ENCODE peak calls at places on chromosomes 1 and 21, in ten cellular contexts. G, X, T, B, Z, H, A, J, F and I are unnamed samples. For H3K9me3, the result is how much of the 10 kb centered on the place peaks cover.

GRCh38 chr21:42829954-42830353 is 49.4 kb downstream of the WDR4 start:
- DNase-seq in T (no peak), J (no peak), Z (no peak), X (no peak), A (no peak), G (no peak), F (no peak), B (no peak), H (no peak), I (no peak)

GRCh38 chr1:155834296-155834926 is 22.6 kb downstream of the GON4L start:
- DNase-seq in A (no peak), T (no peak), F (peak), H (no peak), B (no peak), X (no peak), Z (no peak), G (peak), J (peak), I (no peak)

GRCh38 chr1:31934706-31935629 is 3.2 kb downstream of the PTP4A2 start:
- DNase-seq in T (no peak), J (peak), A (no peak), H (no peak), X (no peak), F (no peak), B (no peak), G (peak), Z (no peak), I (peak)

GRCh38 chr1:230641346-230641745 is 935 bp upstream of the COG2 start:
- DNase-seq in H (no peak), X (no peak), G (peak), F (no peak), Z (no peak), T (no peak), B (no peak), J (no peak), A (no peak), I (no peak)

GRCh38 chr1:108591471-108591870 is 31.6 kb downstream of the EEIG2 start:
- DNase-seq in A (no peak), G (no peak), J (no peak), B (no peak), X (peak), H (no peak), F (no peak), T (no peak), Z (no peak), I (no peak)

GRCh38 chr1:181105134-181106021 is 16.9 kb downstream of the IER5 start:
- DNase-seq in F (peak), J (peak), H (peak), A (peak), G (peak), T (peak), Z (no peak), X (peak), B (peak), I (peak)

GRCh38 chr1:53551428-53551995 is 92.3 kb downstream of the DMRTB1 start:
- DNase-seq in B (no peak), G (no peak), F (no peak), X (peak), Z (no peak), J (no peak), A (no peak), T (no peak), H (no peak), I (peak)

GRCh38 chr1:181680871-181681270 is 197.6 kb downstream of the CACNA1E start:
- DNase-seq in G (no peak), B (no peak), Z (no peak), F (no peak), A (no peak), J (no peak), X (no peak), T (no peak), H (no peak), I (no peak)

GRCh38 chr21:46111857-46112730 is 14.2 kb downstream of the COL6A2 start:
- DNase-seq in H (no peak), A (no peak), T (no peak), J (peak), B (peak), X (peak), Z (no peak), F (peak), G (no peak), I (peak)

GRCh38 chr1:17878837-17879236 is 123.7 kb downstream of the ACTL8 start:
- DNase-seq in Z (no peak), J (no peak), T (no peak), G (peak), A (no peak), H (no peak), F (peak), X (no peak), B (no peak), I (no peak)

GRCh38 chr21:45570071-45570470 is 27.8 kb upstream of the SLC19A1 start:
- DNase-seq in H (no peak), T (no peak), F (peak), J (no peak), B (no peak), A (no peak), Z (no peak), G (no peak), X (peak), I (no peak)

GRCh38 chr1:106975944-106976343 is 80.5 kb upstream of the PRMT6 start:
- DNase-seq in J (no peak), X (no peak), G (peak), A (no peak), Z (no peak), H (no peak), T (no peak), F (no peak), B (no peak), I (no peak)

GRCh38 chr1:16677552-16678423 is 11.0 kb upstream of the RNU1-3 start:
- DNase-seq in B (no peak), Z (peak), A (no peak), G (peak), F (peak), H (peak), X (no peak), T (peak), J (peak), I (no peak)

GRCh38 chr21:8993943-8994639 is 1527.3 kb upstream of the TPTE start:
- DNase-seq in Z (no peak), F (no peak), G (no peak), B (no peak), X (no peak), T (no peak), H (no peak), A (no peak), J (no peak), I (no peak)
- H3K9me3 ChIP-seq in Z (under half), F (under half), G (under half), B (under half), X (under half), T (under half), H (under half), A (half or more), J (under half), I (under half)

GRCh38 chr1:203290261-203291089 is 14.8 kb upstream of the BTG2 start:
- DNase-seq in G (peak), B (peak), X (peak), F (peak), A (peak), H (no peak), Z (no peak), J (peak), T (no peak), I (peak)
- TF ChIP-seq POLR2A in G (no peak), B (peak), X (no peak), F (peak), A (peak), H (no peak), Z (peak), J (no peak), T (no peak), I (peak)

GRCh38 chr1:152078831-152079549 is 9.9 kb downstream of the TCHHL1 start:
- DNase-seq in H (no peak), B (no peak), Z (no peak), G (no peak), T (no peak), A (no peak), X (no peak), J (no peak), F (no peak), I (no peak)
- H3K9me3 ChIP-seq in H (under half), B (under half), Z (under half), G (under half), T (under half), A (under half), X (under half), J (under half), F (under half), I (under half)

GRCh38 chr1:9823693-9823942 is 147 bp downstream of the CLSTN1 start:
- DNase-seq in F (no peak), Z (no peak), B (no peak), H (no peak), G (no peak), A (no peak), T (no peak), J (peak), X (no peak), I (no peak)
- TF ChIP-seq POLR2A in F (peak), Z (peak), B (no peak), H (peak), G (peak), A (no peak), T (peak), J (peak), X (no peak), I (peak)

GRCh38 chr1:116402333-116402732 is 29.3 kb downstream of the ATP1A1 start:
- DNase-seq in J (no peak), H (no peak), A (no peak), F (no peak), G (no peak), Z (no peak), X (no peak), T (no peak), B (no peak), I (no peak)
- H3K9me3 ChIP-seq in J (under half), H (under half), A (under half), F (under half), G (under half), Z (under half), X (under half), T (under half), B (under half), I (under half)

GRCh38 chr1:85333186-85333585 is 56.8 kb upstream of the BCL10 start:
- DNase-seq in G (no peak), J (no peak), B (no peak), X (no peak), Z (no peak), T (no peak), A (no peak), F (no peak), H (no peak), I (no peak)

GRCh38 chr1:85330206-85330605 is 53.8 kb upstream of the BCL10 start:
- DNase-seq in F (no peak), H (no peak), B (no peak), X (no peak), Z (no peak), J (no peak), A (no peak), G (peak), T (peak), I (no peak)

GRCh38 chr1:85328713-85329376 is 52.4 kb upstream of the BCL10 start:
- DNase-seq in B (no peak), H (peak), J (no peak), F (peak), T (peak), X (no peak), G (peak), Z (no peak), A (no peak), I (no peak)

GRCh38 chr1:85332575-85332974 is 56.1 kb upstream of the BCL10 start:
- DNase-seq in F (no peak), A (no peak), H (no peak), X (no peak), Z (no peak), J (no peak), B (no peak), T (no peak), G (no peak), I (no peak)

GRCh38 chr1:85330711-85331290 is 54.4 kb upstream of the BCL10 start:
- DNase-seq in X (no peak), T (no peak), A (no peak), H (no peak), B (no peak), Z (no peak), F (peak), J (no peak), G (peak), I (no peak)
- TF ChIP-seq POLR2A in X (no peak), T (no peak), A (no peak), H (no peak), B (no peak), Z (no peak), F (no peak), J (no peak), G (peak), I (no peak)

GRCh38 chr1:13539683-13540082 is 25.9 kb upstream of the LRRC38 start:
- DNase-seq in X (no peak), F (no peak), B (no peak), T (no peak), A (no peak), G (no peak), J (no peak), Z (no peak), H (no peak), I (no peak)

GRCh38 chr1:13538832-13539231 is 25.0 kb upstream of the LRRC38 start:
- DNase-seq in F (no peak), B (no peak), J (no peak), T (no peak), G (no peak), X (no peak), A (no peak), H (no peak), Z (no peak), I (no peak)

GRCh38 chr1:13541435-13542215 is 27.8 kb upstream of the LRRC38 start:
- DNase-seq in X (no peak), H (no peak), G (no peak), F (no peak), B (no peak), J (no peak), A (no peak), Z (no peak), T (no peak), I (no peak)

GRCh38 chr1:13543451-13543911 is 29.7 kb upstream of the LRRC38 start:
- DNase-seq in F (peak), Z (no peak), H (no peak), X (no peak), A (no peak), G (no peak), B (no peak), T (no peak), J (no peak), I (no peak)

DNA sequence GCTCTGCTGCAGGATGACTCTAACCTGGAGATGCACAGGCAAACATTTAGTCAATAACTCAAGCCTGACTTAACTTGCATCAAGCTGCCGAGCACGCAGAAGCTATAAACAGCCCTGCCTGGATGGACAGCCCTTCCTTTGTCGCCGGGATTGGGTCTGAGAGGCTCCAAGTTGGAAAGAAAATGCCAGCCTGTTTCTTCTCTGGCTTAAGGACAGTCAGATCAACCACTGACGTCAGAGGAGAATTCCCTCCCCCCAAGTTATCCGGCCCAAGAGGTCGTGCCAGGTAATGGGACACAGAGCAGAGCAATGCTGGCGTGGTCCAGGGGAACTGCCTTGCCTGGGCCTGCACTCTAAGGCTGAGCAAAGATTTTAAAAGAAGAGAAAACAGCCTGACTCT is 27.1 kb upstream of the LRRC38 start:
- DNase-seq in T (no peak), J (no peak), F (peak), G (no peak), Z (no peak), A (no peak), B (no peak), H (no peak), X (no peak), I (no peak)
- H3K9me3 ChIP-seq in T (under half), J (under half), F (under half), G (under half), Z (under half), A (under half), B (under half), H (under half), X (under half), I (under half)

GRCh38 chr1:2525896-2526823 is at the start of gene PANK4:
- DNase-seq in H (peak), A (peak), T (peak), J (peak), X (peak), F (peak), Z (no peak), G (peak), B (peak), I (peak)
- TF ChIP-seq POLR2A in H (peak), A (no peak), T (no peak), J (peak), X (no peak), F (peak), Z (peak), G (peak), B (peak), I (peak)

DNA sequence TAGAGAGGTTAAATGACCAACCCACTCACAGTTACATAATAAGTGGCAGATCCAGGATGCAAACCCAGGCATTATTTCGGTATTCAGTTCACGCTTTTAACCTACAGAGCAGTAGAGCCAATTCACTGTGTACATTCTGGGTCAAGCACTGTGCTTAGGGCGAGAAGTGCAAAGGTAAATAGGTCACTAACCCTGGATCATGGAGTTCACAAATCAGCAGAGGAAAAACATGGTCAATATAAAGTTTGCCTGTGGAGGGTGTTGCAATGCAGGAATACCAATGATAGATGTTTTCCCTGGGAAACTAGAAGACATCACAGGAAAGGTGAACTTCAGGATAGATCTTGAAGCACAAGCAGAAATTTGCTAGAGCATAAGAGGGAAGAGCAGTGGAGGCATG is 253.4 kb upstream of the NFIA start:
- DNase-seq in G (no peak), X (no peak), T (no peak), Z (no peak), B (no peak), J (no peak), A (no peak), F (no peak), H (no peak), I (no peak)
- H3K9me3 ChIP-seq in G (under half), X (under half), T (under half), Z (under half), B (under half), J (under half), A (under half), F (under half), H (under half), I (under half)

GRCh38 chr1:117929340-117930172 is at the start of the genes GDAP2 and WDR3:
- DNase-seq in F (peak), T (peak), J (peak), B (peak), X (peak), G (peak), A (peak), H (peak), Z (peak), I (peak)
- TF ChIP-seq POLR2A in F (peak), T (peak), J (peak), B (peak), X (no peak), G (peak), A (peak), H (peak), Z (peak), I (peak)